ENCODE peak calls at places on chromosomes 4 and X, in five cellular contexts. N is stimulated activated CD4-positive, alpha-beta T cell treated with anti-CD3 and anti-CD28 coated beads, Interleukin-4, amount 100 ng/mL, for 1 hour; D is astrocyte of the spinal cord; Q is HFFc6; P is fibroblast of pulmonary artery. J is an unnamed sample.

GRCh38 chr4:111323496-111323895 is 700.6 kb upstream of the PITX2 start:
- DNase-seq in N (no peak), D (peak), Q (peak), P (peak), J (peak)

GRCh38 chr4:145939241-145939640 is 618 bp upstream of the ZNF827 start:
- DNase-seq in N (no peak), D (peak), Q (no peak), P (no peak), J (no peak)

GRCh38 chr4:164440196-164440595 is 313.7 kb upstream of the SMIM31 start:
- DNase-seq in N (no peak), D (peak), Q (no peak), P (peak), J (peak)

GRCh38 chr4:25792200-25792791 is 70.5 kb downstream of the SEL1L3 start:
- DNase-seq in N (no peak), D (no peak), Q (peak), P (peak), J (no peak)

GRCh38 chr4:30073001-30073710 is 647.0 kb upstream of the PCDH7 start:
- DNase-seq in N (no peak), D (no peak), Q (no peak), P (peak), J (no peak)

GRCh38 chrX:9677098-9677739 is 88.4 kb downstream of the GPR143 start:
- DNase-seq in N (peak), D (peak), Q (no peak), P (peak), J (no peak)

GRCh38 chrX:153792368-153792767 is 1.8 kb downstream of the IDH3G start:
- DNase-seq in N (no peak), D (no peak), Q (no peak), P (no peak), J (no peak)

GRCh38 chrX:18698762-18699650 is 8.4 kb upstream of the PPEF1 start:
- DNase-seq in N (no peak), D (no peak), Q (no peak), P (no peak), J (no peak)

GRCh38 chrX:34382416-34382815 is 250.3 kb upstream of the FAM47A start:
- DNase-seq in N (no peak), D (peak), Q (peak), P (peak), J (peak)

GRCh38 chrX:91435465-91435864 is 826 bp downstream of the PABPC5 start:
- DNase-seq in N (no peak), D (no peak), Q (no peak), P (no peak), J (no peak)

GRCh38 chr4:38867478-38868054 is at the start of gene FAM114A1:
- DNase-seq in N (peak), D (peak), Q (peak), P (peak), J (no peak)

GRCh38 chr4:72340803-72341431 is 228.1 kb downstream of the ADAMTS3 start:
- DNase-seq in N (no peak), D (peak), Q (no peak), P (no peak), J (no peak)

GRCh38 chrX:23483396-23483795 is 148.7 kb downstream of the PTCHD1 start:
- DNase-seq in N (no peak), D (no peak), Q (no peak), P (no peak), J (no peak)

GRCh38 chr4:124903995-124904722 is 191.6 kb upstream of the ANKRD50 start:
- DNase-seq in N (no peak), D (peak), Q (peak), P (peak), J (no peak)

GRCh38 chr4:118917582-118917981 is 28.9 kb downstream of the SYNPO2 start:
- DNase-seq in N (no peak), D (no peak), Q (no peak), P (peak), J (no peak)

GRCh38 chrX:140190441-140191108 is 225.3 kb upstream of the CXorf66 start:
- DNase-seq in N (no peak), D (peak), Q (no peak), P (peak), J (no peak)

GRCh38 chr4:22458112-22458511 is 57.8 kb downstream of the ADGRA3 start:
- DNase-seq in N (no peak), D (no peak), Q (no peak), P (no peak), J (no peak)

GRCh38 chr4:98448923-98449322 is 187.7 kb downstream of the RAP1GDS1 start:
- DNase-seq in N (no peak), D (no peak), Q (no peak), P (no peak), J (no peak)

GRCh38 chr4:58274553-58274952 is 1164.4 kb upstream of the IGFBP7 start:
- DNase-seq in N (no peak), D (no peak), Q (no peak), P (no peak), J (no peak)

GRCh38 chr4:106318511-106318910 is 2.2 kb downstream of the AIMP1 start:
- DNase-seq in N (no peak), D (no peak), Q (no peak), P (no peak), J (no peak)

GRCh38 chr4:72314869-72315268 is 254.2 kb downstream of the ADAMTS3 start:
- DNase-seq in N (no peak), D (peak), Q (peak), P (peak), J (no peak)